ENCODE peak calls at places on chromosomes 2 and 18, in five cellular contexts. F, D, U, R and N are unnamed samples.

GRCh38 chr18:24762417-24762816 is 302.0 kb downstream of the HRH4 start:
- DNase-seq in F (no peak), D (no peak), U (no peak), R (no peak), N (no peak)

GRCh38 chr2:105812180-105813044 is 67.7 kb downstream of the NCK2 start:
- DNase-seq in F (peak), D (no peak), U (no peak), R (peak), N (peak)

GRCh38 chr18:47191956-47192355 is 15.8 kb upstream of the IER3IP1 start:
- DNase-seq in F (peak), D (no peak), U (no peak), R (no peak), N (peak)

GRCh38 chr2:37849908-37850307 is 75.2 kb upstream of the RMDN2 start:
- DNase-seq in F (no peak), D (no peak), U (no peak), R (no peak), N (no peak)

GRCh38 chr2:231679906-231680283 is 28.4 kb upstream of the PTMA start:
- DNase-seq in F (no peak), D (no peak), U (no peak), R (no peak), N (no peak)

GRCh38 chr18:12904012-12904516 is 20.0 kb upstream of the PTPN2 start:
- DNase-seq in F (no peak), D (no peak), U (no peak), R (no peak), N (no peak)

GRCh38 chr2:148888003-148888501 is 13.0 kb downstream of the KIF5C start:
- DNase-seq in F (no peak), D (no peak), U (no peak), R (no peak), N (no peak)

GRCh38 chr18:38047820-38048219 is 482.2 kb upstream of the CELF4 start:
- DNase-seq in F (no peak), D (no peak), U (no peak), R (no peak), N (no peak)

GRCh38 chr2:225282858-225283693 is 116.4 kb upstream of the NYAP2 start:
- DNase-seq in F (peak), D (no peak), U (no peak), R (no peak), N (no peak)

GRCh38 chr18:50315100-50315871 is 27.8 kb upstream of the CXXC1 start:
- DNase-seq in F (no peak), D (no peak), U (no peak), R (no peak), N (no peak)

GRCh38 chr2:97724946-97725688 is 11.7 kb downstream of the ZAP70 start:
- DNase-seq in F (no peak), D (peak), U (no peak), R (no peak), N (no peak)

GRCh38 chr2:31011565-31011964 is 126.7 kb downstream of the GALNT14 start:
- DNase-seq in F (no peak), D (no peak), U (no peak), R (no peak), N (no peak)

GRCh38 chr18:61273533-61273932 is 59.7 kb upstream of the CDH20 start:
- DNase-seq in F (no peak), D (no peak), U (no peak), R (no peak), N (no peak)

GRCh38 chr2:109558076-109558882 is 55.5 kb downstream of the SEPTIN10 start:
- DNase-seq in F (peak), D (no peak), U (no peak), R (no peak), N (peak)

GRCh38 chr18:32301976-32302743 is 112.3 kb downstream of the MEP1B start:
- DNase-seq in F (peak), D (no peak), U (no peak), R (no peak), N (peak)

GRCh38 chr18:22214731-22215528 is 45.5 kb downstream of the GATA6 start:
- DNase-seq in F (peak), D (no peak), U (no peak), R (no peak), N (peak)

GRCh38 chr2:37652199-37652640 is 19.2 kb downstream of the CDC42EP3 start:
- DNase-seq in F (peak), D (no peak), U (no peak), R (no peak), N (peak)

GRCh38 chr18:31876707-31877106 is 66.2 kb downstream of the TRAPPC8 start:
- DNase-seq in F (no peak), D (no peak), U (no peak), R (no peak), N (peak)

GRCh38 chr2:112840068-112840445 is 3.5 kb upstream of the IL1B start:
- DNase-seq in F (no peak), D (no peak), U (no peak), R (no peak), N (no peak)

GRCh38 chr2:221467610-221468009 is 104.5 kb downstream of the EPHA4 start:
- DNase-seq in F (no peak), D (no peak), U (no peak), R (no peak), N (peak)

GRCh38 chr2:218003265-218003950 is 613 bp upstream of the TNS1 start:
- DNase-seq in F (no peak), D (no peak), U (no peak), R (no peak), N (no peak)

GRCh38 chr2:121297217-121297830 is 12.3 kb upstream of the TFCP2L1 start:
- DNase-seq in F (peak), D (no peak), U (no peak), R (peak), N (peak)

GRCh38 chr2:71151620-71152019 is 21.2 kb downstream of the MPHOSPH10 start:
- DNase-seq in F (no peak), D (no peak), U (no peak), R (no peak), N (no peak)

GRCh38 chr2:223590964-223591363 is 11.2 kb downstream of the SCG2 start:
- DNase-seq in F (peak), D (no peak), U (no peak), R (no peak), N (no peak)

GRCh38 chr18:58599106-58599505 is 29.8 kb downstream of the ALPK2 start:
- DNase-seq in F (no peak), D (no peak), U (no peak), R (no peak), N (peak)

GRCh38 chr2:96171836-96172235 is 26.6 kb upstream of the DUSP2 start:
- DNase-seq in F (no peak), D (no peak), U (no peak), R (no peak), N (no peak)

GRCh38 chr2:144378551-144378950 is 141.4 kb downstream of the ZEB2 start:
- DNase-seq in F (no peak), D (no peak), U (no peak), R (no peak), N (no peak)

GRCh38 chr2:130996658-130997057 is 96.6 kb downstream of the FAM168B start:
- DNase-seq in F (no peak), D (no peak), U (no peak), R (no peak), N (no peak)

GRCh38 chr2:96596596-96596995 is 41.5 kb downstream of the KANSL3 start:
- DNase-seq in F (no peak), D (no peak), U (no peak), R (no peak), N (no peak)

GRCh38 chr18:52499646-52500045 is 159.6 kb downstream of the DCC start:
- DNase-seq in F (peak), D (no peak), U (no peak), R (no peak), N (no peak)

GRCh38 chr2:201795608-201796477 is 10.5 kb upstream of the CDK15 start:
- DNase-seq in F (peak), D (no peak), U (no peak), R (no peak), N (no peak)

GRCh38 chr2:23803965-23804542 is 122.9 kb downstream of the ATAD2B start:
- DNase-seq in F (peak), D (peak), U (no peak), R (no peak), N (peak)

GRCh38 chr2:117555965-117556364 is 258.5 kb upstream of the DDX18 start:
- DNase-seq in F (no peak), D (no peak), U (no peak), R (no peak), N (no peak)